ENCODE peak calls at places on chromosome 15, in four cellular contexts. One of them, this sample, is unnamed.
A peak's percentile ranks its signal among the peaks of the same experiment; 100 is the strongest.

GRCh38 chr15:71083349-71083748 is 31.9 kb upstream of the THSD4 start:
- DNase-seq in tibial nerve: no peak
- DNase-seq in ovary: peak; percentile 37
- DNase-seq in Peyer's patch: no peak
- DNase-seq in this sample: no peak

GRCh38 chr15:55893852-55894251 is 99.6 kb downstream of the NEDD4 start:
- DNase-seq in tibial nerve: no peak
- DNase-seq in ovary: no peak
- DNase-seq in Peyer's patch: no peak
- DNase-seq in this sample: no peak

GRCh38 chr15:73174171-73174570 is 121.9 kb downstream of the NEO1 start:
- DNase-seq in tibial nerve: no peak
- DNase-seq in ovary: no peak
- DNase-seq in Peyer's patch: no peak
- DNase-seq in this sample: no peak

GRCh38 chr15:48062476-48062875 is 58.3 kb upstream of the SLC24A5 start:
- DNase-seq in tibial nerve: no peak
- DNase-seq in ovary: no peak
- DNase-seq in Peyer's patch: no peak
- DNase-seq in this sample: no peak

GRCh38 chr15:75869446-75869845 is 26.2 kb downstream of the UBE2Q2 start:
- DNase-seq in tibial nerve: no peak
- DNase-seq in ovary: no peak
- DNase-seq in Peyer's patch: no peak
- DNase-seq in this sample: no peak

GRCh38 chr15:100241572-100242479 is 99.9 kb downstream of the ADAMTS17 start:
- DNase-seq in tibial nerve: peak; percentile 57
- DNase-seq in ovary: peak; percentile 62
- DNase-seq in Peyer's patch: no peak
- DNase-seq in this sample: no peak

GRCh38 chr15:44713006-44713966 is 2.0 kb downstream of the B2M start:
- DNase-seq in tibial nerve: no peak
- DNase-seq in ovary: no peak
- DNase-seq in Peyer's patch: no peak
- DNase-seq in this sample: no peak

GRCh38 chr15:34606545-34606944 is 23.1 kb upstream of the GOLGA8B start:
- DNase-seq in tibial nerve: no peak
- DNase-seq in ovary: no peak
- DNase-seq in Peyer's patch: no peak
- DNase-seq in this sample: no peak

GRCh38 chr15:31023841-31024240 is 32.4 kb upstream of the MTMR10 start:
- DNase-seq in tibial nerve: no peak
- DNase-seq in ovary: no peak
- DNase-seq in Peyer's patch: no peak
- DNase-seq in this sample: no peak

GRCh38 chr15:49187537-49188245 is 17.6 kb downstream of the GALK2 start:
- DNase-seq in tibial nerve: no peak
- DNase-seq in ovary: no peak
- DNase-seq in Peyer's patch: no peak
- DNase-seq in this sample: no peak

GRCh38 chr15:58224068-58224467 is 85.9 kb downstream of the AQP9 start:
- DNase-seq in tibial nerve: no peak
- DNase-seq in ovary: no peak
- DNase-seq in Peyer's patch: no peak
- DNase-seq in this sample: no peak

GRCh38 chr15:77907824-77908751 is 169.4 kb downstream of the TBC1D2B start:
- DNase-seq in tibial nerve: no peak
- DNase-seq in ovary: no peak
- DNase-seq in Peyer's patch: peak; percentile 83
- DNase-seq in this sample: peak; percentile 15

GRCh38 chr15:30984542-30984941 is 6.9 kb downstream of the MTMR10 start:
- DNase-seq in tibial nerve: no peak
- DNase-seq in ovary: no peak
- DNase-seq in Peyer's patch: no peak
- DNase-seq in this sample: peak; percentile 9

GRCh38 chr15:27866505-27867165 is 232.5 kb downstream of the OCA2 start:
- DNase-seq in tibial nerve: no peak
- DNase-seq in ovary: no peak
- DNase-seq in Peyer's patch: no peak
- DNase-seq in this sample: no peak

GRCh38 chr15:72902245-72902928 is 118.8 kb upstream of the ADPGK start:
- DNase-seq in tibial nerve: peak; percentile 30
- DNase-seq in ovary: no peak
- DNase-seq in Peyer's patch: no peak
- DNase-seq in this sample: peak; percentile 61

GRCh38 chr15:52797625-52798501 is 7.7 kb upstream of the ONECUT1 start:
- DNase-seq in tibial nerve: no peak
- DNase-seq in ovary: no peak
- DNase-seq in Peyer's patch: no peak
- DNase-seq in this sample: no peak

GRCh38 chr15:85307687-85308045 is 72.7 kb upstream of the AKAP13 start:
- DNase-seq in tibial nerve: no peak
- DNase-seq in ovary: no peak
- DNase-seq in Peyer's patch: no peak
- DNase-seq in this sample: no peak

GRCh38 chr15:78391781-78392180 is 46.2 kb upstream of the IREB2 start:
- DNase-seq in tibial nerve: no peak
- DNase-seq in ovary: no peak
- DNase-seq in Peyer's patch: no peak
- DNase-seq in this sample: no peak

GRCh38 chr15:78098131-78098755 is 5.9 kb downstream of the SH2D7 start:
- DNase-seq in tibial nerve: no peak
- DNase-seq in ovary: no peak
- DNase-seq in Peyer's patch: peak; percentile 38
- DNase-seq in this sample: no peak

GRCh38 chr15:88628018-88628673 is 7.0 kb downstream of the AEN start:
- DNase-seq in tibial nerve: no peak
- DNase-seq in ovary: no peak
- DNase-seq in Peyer's patch: no peak
- DNase-seq in this sample: no peak

GRCh38 chr15:60695713-60696522 is 217.0 kb upstream of the ICE2 start:
- DNase-seq in tibial nerve: no peak
- DNase-seq in ovary: no peak
- DNase-seq in Peyer's patch: peak; percentile 51
- DNase-seq in this sample: no peak

GRCh38 chr15:65612616-65612946 is 1.6 kb upstream of the INTS14 start:
- DNase-seq in tibial nerve: no peak
- DNase-seq in ovary: no peak
- DNase-seq in Peyer's patch: no peak
- DNase-seq in this sample: no peak

GRCh38 chr15:83444936-83445335 is 2.2 kb upstream of the SH3GL3 start:
- DNase-seq in tibial nerve: no peak
- DNase-seq in ovary: no peak
- DNase-seq in Peyer's patch: no peak
- DNase-seq in this sample: no peak

GRCh38 chr15:60345616-60346015 is 52.2 kb downstream of the ANXA2 start:
- DNase-seq in tibial nerve: no peak
- DNase-seq in ovary: no peak
- DNase-seq in Peyer's patch: no peak
- DNase-seq in this sample: no peak

GRCh38 chr15:100131321-100132224 is 210.2 kb downstream of the ADAMTS17 start:
- DNase-seq in tibial nerve: no peak
- DNase-seq in ovary: peak; percentile 43
- DNase-seq in Peyer's patch: no peak
- DNase-seq in this sample: peak; percentile 18

GRCh38 chr15:64334530-64334929 is 21.4 kb downstream of the CSNK1G1 start:
- DNase-seq in tibial nerve: no peak
- DNase-seq in ovary: no peak
- DNase-seq in Peyer's patch: peak; percentile 73
- DNase-seq in this sample: no peak

GRCh38 chr15:53445531-53445930 is 313.9 kb downstream of the WDR72 start:
- DNase-seq in tibial nerve: no peak
- DNase-seq in ovary: no peak
- DNase-seq in Peyer's patch: no peak
- DNase-seq in this sample: no peak

GRCh38 chr15:51759557-51760070 is 8.2 kb downstream of the TMOD2 start:
- DNase-seq in tibial nerve: no peak
- DNase-seq in ovary: peak; percentile 60
- DNase-seq in Peyer's patch: peak; percentile 59
- DNase-seq in this sample: no peak

GRCh38 chr15:84572231-84572630 is 28.6 kb upstream of the ZSCAN2 start:
- DNase-seq in tibial nerve: no peak
- DNase-seq in ovary: no peak
- DNase-seq in Peyer's patch: no peak
- DNase-seq in this sample: no peak

GRCh38 chr15:101114146-101114545 is 137.7 kb downstream of the CHSY1 start:
- DNase-seq in tibial nerve: no peak
- DNase-seq in ovary: no peak
- DNase-seq in Peyer's patch: no peak
- DNase-seq in this sample: no peak

GRCh38 chr15:25824618-25825017 is 38.5 kb downstream of the ATP10A start:
- DNase-seq in tibial nerve: no peak
- DNase-seq in ovary: no peak
- DNase-seq in Peyer's patch: no peak
- DNase-seq in this sample: no peak

GRCh38 chr15:92636950-92637481 is 18.6 kb downstream of the FAM174B start:
- DNase-seq in tibial nerve: no peak
- DNase-seq in ovary: no peak
- DNase-seq in Peyer's patch: no peak
- DNase-seq in this sample: peak; percentile 59

GRCh38 chr15:89728254-89728653 is 22.8 kb downstream of the MESP1 start:
- DNase-seq in tibial nerve: no peak
- DNase-seq in ovary: no peak
- DNase-seq in Peyer's patch: no peak
- DNase-seq in this sample: no peak

GRCh38 chr15:91855684-91856553 is 2.4 kb downstream of the SLCO3A1 start:
- DNase-seq in tibial nerve: no peak
- DNase-seq in ovary: no peak
- DNase-seq in Peyer's patch: no peak
- DNase-seq in this sample: peak; percentile 14

GRCh38 chr15:69757186-69757585 is 304.6 kb downstream of the RPLP1 start:
- DNase-seq in tibial nerve: no peak
- DNase-seq in ovary: no peak
- DNase-seq in Peyer's patch: no peak
- DNase-seq in this sample: no peak

DNA sequence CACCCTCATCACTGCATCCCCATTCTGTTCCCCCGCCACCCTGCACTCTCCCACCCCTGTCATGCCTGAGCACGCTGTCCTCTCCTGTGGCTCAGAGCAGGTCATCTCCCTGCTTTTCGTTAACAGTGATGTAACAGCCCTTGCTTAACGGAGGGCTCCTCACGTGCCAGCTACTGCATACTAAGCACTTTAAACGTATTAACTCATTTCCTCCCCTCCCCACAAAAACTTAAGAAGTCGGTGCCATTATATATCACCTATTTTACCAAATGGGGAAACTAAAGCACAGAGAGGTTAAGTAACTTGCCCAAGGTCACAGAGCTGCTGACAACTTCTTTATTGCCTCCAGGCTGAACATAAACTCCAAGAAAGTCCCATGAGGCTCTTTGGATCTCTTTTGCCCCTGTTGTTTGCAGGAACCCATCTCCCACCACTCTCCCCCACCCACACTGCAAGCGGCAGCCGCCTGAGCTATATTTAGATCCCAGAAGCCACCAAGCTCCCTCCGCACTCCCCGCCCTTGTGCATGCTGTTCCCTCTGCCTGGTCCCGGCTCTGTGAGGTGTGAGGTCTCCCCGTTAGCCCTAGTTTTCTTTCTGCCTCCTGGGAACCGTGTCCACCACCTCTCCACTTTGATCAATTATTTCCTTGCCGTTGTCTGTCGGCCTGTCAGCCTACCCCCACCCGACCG is 752 bp upstream of the CSK start:
- DNase-seq in tibial nerve: no peak
- DNase-seq in ovary: no peak
- DNase-seq in Peyer's patch: peak; percentile 72
- DNase-seq in this sample: no peak
- TF ChIP-seq POLR2A in tibial nerve: no peak
- TF ChIP-seq POLR2A in ovary: no peak
- TF ChIP-seq POLR2A in Peyer's patch: no peak
- TF ChIP-seq POLR2A in this sample: no peak

GRCh38 chr15:62757535-62757934 is 285.0 kb upstream of the TPM1 start:
- DNase-seq in tibial nerve: no peak
- DNase-seq in ovary: no peak
- DNase-seq in Peyer's patch: no peak
- DNase-seq in this sample: no peak
- H3K27ac ChIP-seq in tibial nerve: peak overlapping the region; percentile 70
- H3K27ac ChIP-seq in ovary: peak overlapping the region; percentile 55
- H3K27ac ChIP-seq in Peyer's patch: no peak overlapping the region
- H3K27ac ChIP-seq in this sample: no peak overlapping the region

DNA sequence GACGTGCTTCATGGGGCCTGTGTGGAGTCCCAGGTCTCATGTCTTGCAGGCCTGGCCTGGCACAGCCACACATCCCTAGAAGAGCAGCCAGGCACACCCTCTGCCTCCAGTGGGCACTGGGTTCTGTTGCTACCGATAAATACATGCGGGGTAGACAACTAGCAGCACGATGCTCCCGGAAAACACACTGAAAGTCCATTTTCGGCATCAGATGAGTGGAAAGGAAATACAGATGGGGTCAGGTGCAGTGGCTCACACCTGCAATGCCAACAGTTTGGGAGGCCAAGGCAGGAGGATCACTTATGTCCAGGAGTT is 165.1 kb downstream of the NSMCE3 start:
- DNase-seq in tibial nerve: no peak
- DNase-seq in ovary: no peak
- DNase-seq in Peyer's patch: no peak
- DNase-seq in this sample: no peak
- TF ChIP-seq POLR2A in tibial nerve: no peak
- TF ChIP-seq POLR2A in ovary: no peak
- TF ChIP-seq POLR2A in Peyer's patch: no peak
- TF ChIP-seq POLR2A in this sample: no peak

GRCh38 chr15:81853349-81853748 is 192.5 kb downstream of the MEX3B start:
- DNase-seq in tibial nerve: no peak
- DNase-seq in ovary: no peak
- DNase-seq in Peyer's patch: no peak
- DNase-seq in this sample: no peak
- H3K27ac ChIP-seq in tibial nerve: no peak overlapping the region
- H3K27ac ChIP-seq in ovary: no peak overlapping the region
- H3K27ac ChIP-seq in Peyer's patch: no peak overlapping the region
- H3K27ac ChIP-seq in this sample: no peak overlapping the region

DNA sequence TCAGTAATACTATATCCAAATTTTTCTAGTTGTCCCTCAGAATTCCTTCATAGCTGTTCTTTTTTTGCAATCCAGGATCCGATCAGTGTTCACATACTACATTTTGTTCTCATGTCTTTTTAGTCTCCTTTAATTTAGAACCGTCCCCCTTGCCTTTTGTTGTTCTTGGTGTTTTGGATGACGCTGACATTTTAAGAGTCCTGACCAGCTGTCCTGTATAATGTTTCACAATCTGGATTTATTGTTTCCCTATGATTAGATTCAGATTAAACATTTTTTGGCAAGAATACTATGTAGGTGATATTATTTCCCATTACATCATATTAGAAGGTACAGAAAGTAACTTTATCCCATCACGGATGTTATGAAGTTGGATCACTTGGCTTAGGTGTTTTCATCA is 11.4 kb downstream of the TUBGCP4 start:
- DNase-seq in tibial nerve: no peak
- DNase-seq in ovary: no peak
- DNase-seq in Peyer's patch: no peak
- DNase-seq in this sample: no peak
- TF ChIP-seq POLR2A in tibial nerve: no peak
- TF ChIP-seq POLR2A in ovary: no peak
- TF ChIP-seq POLR2A in Peyer's patch: no peak
- TF ChIP-seq POLR2A in this sample: no peak

This sample was measured in prostate gland.